ENCODE peak calls at places on chromosomes 7 and 10, in five cellular contexts. One of them, this sample, is unnamed.

GRCh38 chr10:12041766-12042408 is 722 bp downstream of the UPF2 start:
- DNase-seq in transverse colon: peak; percentile 50
- DNase-seq in ascending aorta: no peak
- DNase-seq in breast epithelium: no peak
- DNase-seq in GM12878: no peak
- DNase-seq in this sample: no peak

GRCh38 chr10:119919823-119920222 is 27.3 kb downstream of the SEC23IP start:
- DNase-seq in ascending aorta: no peak
- DNase-seq in GM12878: peak; percentile 13
- DNase-seq in transverse colon: no peak
- DNase-seq in breast epithelium: no peak
- DNase-seq in this sample: no peak

GRCh38 chr7:143229054-143229790 is 7.4 kb downstream of the TAS2R40 start:
- DNase-seq in transverse colon: no peak
- DNase-seq in breast epithelium: no peak
- DNase-seq in GM12878: no peak
- DNase-seq in ascending aorta: no peak
- DNase-seq in this sample: peak; percentile 50

GRCh38 chr10:74213571-74214162 is 62.6 kb downstream of the ADK start:
- DNase-seq in GM12878: no peak
- DNase-seq in ascending aorta: no peak
- DNase-seq in transverse colon: peak; percentile 25
- DNase-seq in breast epithelium: no peak
- DNase-seq in this sample: peak; percentile 43

GRCh38 chr7:106108988-106109387 is 3.1 kb downstream of the SYPL1 start:
- DNase-seq in transverse colon: no peak
- DNase-seq in GM12878: no peak
- DNase-seq in breast epithelium: no peak
- DNase-seq in ascending aorta: no peak
- DNase-seq in this sample: no peak

GRCh38 chr10:6204341-6205191 is 1.8 kb downstream of the PFKFB3 start:
- DNase-seq in GM12878: no peak
- DNase-seq in breast epithelium: peak; percentile 76
- DNase-seq in ascending aorta: peak; percentile 90
- DNase-seq in transverse colon: peak; percentile 32
- DNase-seq in this sample: no peak

GRCh38 chr10:124262249-124262865 is 156.4 kb downstream of the OAT start:
- DNase-seq in breast epithelium: no peak
- DNase-seq in transverse colon: no peak
- DNase-seq in GM12878: no peak
- DNase-seq in ascending aorta: no peak
- DNase-seq in this sample: peak; percentile 21

GRCh38 chr7:3695602-3696001 is 394.6 kb downstream of the SDK1 start:
- DNase-seq in ascending aorta: no peak
- DNase-seq in GM12878: no peak
- DNase-seq in transverse colon: no peak
- DNase-seq in breast epithelium: no peak
- DNase-seq in this sample: no peak

GRCh38 chr7:135670179-135670578 is 7.9 kb downstream of the STMP1 start:
- DNase-seq in ascending aorta: no peak
- DNase-seq in transverse colon: no peak
- DNase-seq in GM12878: no peak
- DNase-seq in breast epithelium: no peak
- DNase-seq in this sample: no peak

GRCh38 chr7:71238541-71238940 is 106.6 kb downstream of the GALNT17 start:
- DNase-seq in GM12878: no peak
- DNase-seq in transverse colon: no peak
- DNase-seq in breast epithelium: no peak
- DNase-seq in ascending aorta: no peak
- DNase-seq in this sample: no peak

GRCh38 chr10:75357500-75357899 is 44.1 kb downstream of the ZNF503 start:
- DNase-seq in breast epithelium: no peak
- DNase-seq in ascending aorta: no peak
- DNase-seq in transverse colon: no peak
- DNase-seq in GM12878: no peak
- DNase-seq in this sample: no peak

GRCh38 chr10:132539894-132540293 is 2.3 kb downstream of the INPP5A start:
- DNase-seq in ascending aorta: no peak
- DNase-seq in GM12878: no peak
- DNase-seq in breast epithelium: no peak
- DNase-seq in transverse colon: no peak
- DNase-seq in this sample: no peak

GRCh38 chr7:78221961-78222751 is 423.6 kb downstream of the PHTF2 start:
- DNase-seq in transverse colon: no peak
- DNase-seq in GM12878: no peak
- DNase-seq in ascending aorta: no peak
- DNase-seq in breast epithelium: no peak
- DNase-seq in this sample: no peak

GRCh38 chr10:131822694-131823245 is 78.0 kb upstream of the PPP2R2D start:
- DNase-seq in ascending aorta: peak; percentile 55
- DNase-seq in breast epithelium: no peak
- DNase-seq in GM12878: no peak
- DNase-seq in transverse colon: no peak
- DNase-seq in this sample: no peak

GRCh38 chr7:137040745-137041144 is 172.3 kb downstream of the CHRM2 start:
- DNase-seq in breast epithelium: no peak
- DNase-seq in transverse colon: no peak
- DNase-seq in GM12878: no peak
- DNase-seq in ascending aorta: no peak
- DNase-seq in this sample: no peak

GRCh38 chr7:81676105-81676811 is 93.6 kb downstream of the HGF start:
- DNase-seq in GM12878: no peak
- DNase-seq in breast epithelium: no peak
- DNase-seq in transverse colon: no peak
- DNase-seq in ascending aorta: no peak
- DNase-seq in this sample: no peak

GRCh38 chr7:129433823-129434171 is 435 bp upstream of the STRIP2 start:
- DNase-seq in GM12878: no peak
- DNase-seq in ascending aorta: no peak
- DNase-seq in transverse colon: no peak
- DNase-seq in breast epithelium: no peak
- DNase-seq in this sample: no peak
- TF ChIP-seq CTCF in GM12878: no peak
- TF ChIP-seq CTCF in ascending aorta: no peak
- TF ChIP-seq CTCF in transverse colon: no peak
- TF ChIP-seq CTCF in breast epithelium: peak; percentile 33
- TF ChIP-seq CTCF in this sample: peak; percentile 37

DNA sequence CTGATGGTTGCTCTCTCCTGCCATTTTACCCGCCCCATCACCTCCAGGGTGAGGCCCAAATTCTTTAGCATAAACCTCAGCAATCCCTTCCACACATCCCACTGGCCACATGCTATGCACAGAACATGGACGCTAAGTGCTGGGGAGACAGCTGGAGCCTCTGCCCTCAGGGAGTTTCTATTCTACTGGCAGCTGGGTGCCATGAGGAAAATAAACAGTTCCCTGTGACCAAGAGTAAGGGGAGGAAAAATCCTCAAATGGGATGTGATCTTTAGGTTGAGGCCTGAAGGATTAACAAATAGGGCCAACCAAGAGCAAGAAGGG is 1.2 kb downstream of the PARP12 start:
- DNase-seq in GM12878: no peak
- DNase-seq in ascending aorta: no peak
- DNase-seq in transverse colon: no peak
- DNase-seq in breast epithelium: no peak
- DNase-seq in this sample: no peak
- H3K36me3 ChIP-seq in GM12878: no peaks in the 10 kb centered on the region
- H3K36me3 ChIP-seq in ascending aorta: no peaks in the 10 kb centered on the region
- H3K36me3 ChIP-seq in transverse colon: no peaks in the 10 kb centered on the region
- H3K36me3 ChIP-seq in breast epithelium: no peaks in the 10 kb centered on the region
- H3K36me3 ChIP-seq in this sample: no peaks in the 10 kb centered on the region

GRCh38 chr10:11012880-11013279 is 4.8 kb upstream of the CELF2 start:
- DNase-seq in GM12878: no peak
- DNase-seq in ascending aorta: no peak
- DNase-seq in breast epithelium: no peak
- DNase-seq in transverse colon: no peak
- DNase-seq in this sample: no peak
- H3K27ac ChIP-seq in GM12878: no peak overlapping the region
- H3K27ac ChIP-seq in ascending aorta: no peak overlapping the region
- H3K27ac ChIP-seq in breast epithelium: peak overlapping the region; percentile 52
- H3K27ac ChIP-seq in transverse colon: peak overlapping the region; percentile 43
- H3K27ac ChIP-seq in this sample: no peak overlapping the region

DNA sequence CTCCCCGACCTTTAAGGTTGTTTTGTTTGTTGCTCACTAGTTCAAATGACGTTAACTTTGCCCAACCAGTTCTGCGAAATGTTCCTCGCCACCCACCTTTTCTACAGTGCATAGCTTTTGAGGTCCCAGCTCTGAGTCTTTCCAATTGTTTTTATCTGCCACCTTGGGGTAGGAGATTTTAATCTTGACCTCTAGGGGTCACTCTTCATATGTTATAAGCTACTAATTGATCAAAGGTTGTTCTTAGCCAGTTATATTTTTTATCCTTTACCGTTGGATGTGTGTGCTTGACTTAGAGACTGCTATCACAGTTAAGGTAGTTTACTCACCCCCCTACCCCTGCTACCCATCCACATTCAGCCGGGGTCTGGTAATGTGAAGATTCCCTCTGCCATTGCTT is 372.4 kb downstream of the SUGCT start:
- DNase-seq in ascending aorta: no peak
- DNase-seq in GM12878: no peak
- DNase-seq in breast epithelium: no peak
- DNase-seq in transverse colon: no peak
- DNase-seq in this sample: no peak
- TF ChIP-seq CTCF in ascending aorta: no peak
- TF ChIP-seq CTCF in GM12878: peak; percentile 48
- TF ChIP-seq CTCF in breast epithelium: no peak
- TF ChIP-seq CTCF in transverse colon: no peak
- TF ChIP-seq CTCF in this sample: no peak

DNA sequence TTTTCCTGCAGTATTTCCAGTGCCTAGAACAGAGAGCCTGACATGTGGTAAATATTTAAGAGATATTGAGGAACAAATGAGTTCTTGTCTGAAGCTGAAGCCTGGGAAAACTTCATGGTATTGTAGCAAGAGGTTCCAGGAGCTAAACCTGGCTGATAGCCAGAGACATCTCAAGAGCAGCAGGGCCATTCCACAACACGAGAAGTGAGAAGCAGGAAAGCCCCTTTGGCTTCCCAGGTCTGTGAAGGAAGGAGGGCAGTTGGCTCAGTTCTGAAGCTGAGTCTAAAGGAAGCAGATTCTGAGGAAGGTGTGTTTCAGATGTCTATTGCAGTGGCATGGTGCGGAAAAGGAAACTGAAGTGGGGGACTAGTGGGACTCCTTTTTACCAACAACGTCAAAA is 63.8 kb upstream of the FAM204A start:
- DNase-seq in transverse colon: no peak
- DNase-seq in breast epithelium: no peak
- DNase-seq in GM12878: no peak
- DNase-seq in ascending aorta: no peak
- DNase-seq in this sample: no peak
- H3K36me3 ChIP-seq in transverse colon: no peaks in the 10 kb centered on the region
- H3K36me3 ChIP-seq in breast epithelium: no peaks in the 10 kb centered on the region
- H3K36me3 ChIP-seq in GM12878: no peaks in the 10 kb centered on the region
- H3K36me3 ChIP-seq in ascending aorta: no peaks in the 10 kb centered on the region
- H3K36me3 ChIP-seq in this sample: no peaks in the 10 kb centered on the region

DNA sequence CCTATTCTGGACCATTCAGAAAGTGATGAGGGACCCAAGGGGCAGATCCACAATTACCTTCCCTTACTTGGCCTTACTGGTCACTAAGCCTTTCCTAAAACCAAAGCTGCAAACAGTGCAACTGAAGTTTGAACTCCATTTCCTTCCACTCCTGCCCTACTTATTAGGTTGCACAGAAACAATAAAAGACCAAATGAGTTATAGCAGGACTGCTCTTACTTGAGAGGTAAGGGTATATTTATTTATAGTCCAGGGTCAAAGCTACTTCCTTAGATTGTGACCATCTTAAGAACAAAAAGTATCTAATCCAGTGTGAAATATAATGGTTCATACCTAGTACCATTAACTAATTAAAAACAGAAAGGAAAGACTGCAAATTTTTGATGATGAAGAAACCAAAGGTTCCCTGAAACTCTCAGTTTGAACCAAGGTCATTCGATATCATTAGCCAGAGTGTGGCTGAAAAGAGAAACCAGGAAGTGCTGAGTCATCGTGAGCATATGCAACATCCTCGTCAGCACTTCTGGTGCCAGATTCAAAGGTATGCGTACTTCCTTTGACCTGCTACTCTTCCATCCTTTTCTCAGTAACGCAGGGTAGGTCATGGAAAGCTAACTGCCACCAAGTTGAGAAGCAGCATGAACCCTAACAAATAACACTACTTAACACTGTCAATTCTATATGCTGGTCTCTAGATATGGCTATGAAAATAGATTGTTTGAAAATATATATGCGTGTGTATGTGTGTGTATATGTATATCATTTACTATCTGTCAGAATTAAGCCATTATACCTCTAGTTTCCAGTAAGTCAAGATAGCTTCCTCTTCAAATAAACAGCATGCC is 26.8 kb downstream of the CDK6 start:
- DNase-seq in transverse colon: peak; percentile 81
- DNase-seq in GM12878: peak; percentile 92
- DNase-seq in breast epithelium: peak; percentile 54
- DNase-seq in ascending aorta: peak; percentile 69
- DNase-seq in this sample: no peak
- H3K27ac ChIP-seq in transverse colon: peak overlapping the region; percentile 78
- H3K27ac ChIP-seq in GM12878: peak overlapping the region; percentile 87
- H3K27ac ChIP-seq in breast epithelium: peak overlapping the region; percentile 8
- H3K27ac ChIP-seq in ascending aorta: no peak overlapping the region
- H3K27ac ChIP-seq in this sample: no peak overlapping the region

GRCh38 chr10:130045091-130045652 is 65.5 kb downstream of the C10orf143 start:
- DNase-seq in transverse colon: no peak
- DNase-seq in ascending aorta: peak; percentile 60
- DNase-seq in breast epithelium: no peak
- DNase-seq in GM12878: no peak
- DNase-seq in this sample: peak; percentile 67
- TF ChIP-seq CTCF in transverse colon: no peak
- TF ChIP-seq CTCF in ascending aorta: no peak
- TF ChIP-seq CTCF in breast epithelium: no peak
- TF ChIP-seq CTCF in GM12878: no peak
- TF ChIP-seq CTCF in this sample: peak; percentile 94

DNA sequence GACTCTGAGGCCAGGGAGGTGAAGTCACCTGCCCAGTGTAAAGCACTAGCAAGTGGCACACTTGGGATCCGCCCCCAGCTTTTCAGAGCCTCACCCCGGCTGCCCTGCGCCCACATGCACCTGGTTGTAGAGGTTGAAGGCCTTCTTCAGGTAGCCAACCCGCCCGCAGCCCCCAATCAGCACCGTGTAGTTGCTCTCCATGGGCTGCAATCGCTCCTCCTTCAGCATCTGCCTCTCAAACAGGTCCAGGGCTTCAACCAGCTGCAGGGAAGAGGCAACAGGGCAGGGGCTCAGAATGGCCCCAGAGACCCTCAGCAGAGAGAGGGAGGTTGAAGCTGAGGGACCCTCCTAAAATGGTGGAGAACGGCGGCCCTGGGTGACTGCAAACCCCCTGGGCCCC is 5.4 kb downstream of the PTCD1 start:
- DNase-seq in GM12878: no peak
- DNase-seq in breast epithelium: no peak
- DNase-seq in ascending aorta: no peak
- DNase-seq in transverse colon: no peak
- DNase-seq in this sample: no peak
- H3K36me3 ChIP-seq in GM12878: peaks cover 13% of the 10 kb centered on the region
- H3K36me3 ChIP-seq in breast epithelium: peaks cover 9% of the 10 kb centered on the region
- H3K36me3 ChIP-seq in ascending aorta: peaks cover 27% of the 10 kb centered on the region
- H3K36me3 ChIP-seq in transverse colon: no peaks in the 10 kb centered on the region
- H3K36me3 ChIP-seq in this sample: peaks cover 53% of the 10 kb centered on the region

GRCh38 chr10:3889961-3890522 is 105.0 kb upstream of the KLF6 start:
- DNase-seq in ascending aorta: no peak
- DNase-seq in GM12878: no peak
- DNase-seq in transverse colon: no peak
- DNase-seq in breast epithelium: no peak
- DNase-seq in this sample: no peak
- H3K27ac ChIP-seq in ascending aorta: no peak overlapping the region
- H3K27ac ChIP-seq in GM12878: no peak overlapping the region
- H3K27ac ChIP-seq in transverse colon: no peak overlapping the region
- H3K27ac ChIP-seq in breast epithelium: no peak overlapping the region
- H3K27ac ChIP-seq in this sample: no peak overlapping the region